ENCODE peak calls at places on chromosome 17, in seven cellular contexts. X, K, R, T, E, A and W are unnamed samples.

GRCh38 chr17:1455291-1455747 is 713 bp downstream of the CRK start:
- DNase-seq in X (peak), K (peak), R (peak), T (peak), E (peak), A (peak), W (peak)

GRCh38 chr17:32349503-32349853 is 479 bp upstream of the ZNF207 start:
- DNase-seq in X (peak), K (peak), R (no peak), T (no peak), E (no peak), A (no peak), W (no peak)

GRCh38 chr17:83065660-83066542 is 13.5 kb upstream of the METRNL start:
- DNase-seq in X (no peak), K (no peak), R (no peak), T (no peak), E (peak), A (no peak), W (no peak)

GRCh38 chr17:19265755-19266154 is 28.6 kb downstream of the EPN2 start:
- DNase-seq in X (no peak), K (no peak), R (no peak), T (no peak), E (no peak), A (no peak), W (no peak)

GRCh38 chr17:67246648-67247415 is 1.8 kb upstream of the HELZ start:
- DNase-seq in X (peak), K (peak), R (no peak), T (peak), E (peak), A (peak), W (peak)

GRCh38 chr17:61409301-61410099 is 9.9 kb downstream of the TBX2 start:
- DNase-seq in X (peak), K (peak), R (peak), T (peak), E (peak), A (peak), W (no peak)

GRCh38 chr17:49519781-49520180 is 24.7 kb downstream of the NGFR start:
- DNase-seq in X (no peak), K (no peak), R (no peak), T (no peak), E (no peak), A (no peak), W (no peak)

GRCh38 chr17:18172528-18173278 is 10.9 kb upstream of the ALKBH5 start:
- DNase-seq in X (no peak), K (no peak), R (no peak), T (no peak), E (no peak), A (no peak), W (no peak)

GRCh38 chr17:37576281-37576680 is 32.9 kb downstream of the SYNRG start:
- DNase-seq in X (no peak), K (peak), R (no peak), T (no peak), E (no peak), A (no peak), W (no peak)